ENCODE peak calls at places on chromosomes 13 and 19, in four cellular contexts. One of them, this sample, is unnamed.
A peak's percentile ranks its signal among the peaks of the same experiment; 100 is the strongest.

GRCh38 chr19:58182577-58182988 is 278 bp upstream of the ZNF274 start:
- DNase-seq in PC-3: no peak
- DNase-seq in A673: peak; percentile 90
- DNase-seq in CD4-positive, alpha-beta memory T cell: no peak
- DNase-seq in this sample: no peak

GRCh38 chr19:1527650-1528309 is 3.9 kb downstream of the PLK5 start:
- DNase-seq in A673: no peak
- DNase-seq in CD4-positive, alpha-beta memory T cell: no peak
- DNase-seq in PC-3: no peak
- DNase-seq in this sample: no peak

GRCh38 chr13:62997038-62997619 is 1581.5 kb upstream of the PCDH20 start:
- DNase-seq in CD4-positive, alpha-beta memory T cell: no peak
- DNase-seq in PC-3: no peak
- DNase-seq in A673: no peak
- DNase-seq in this sample: no peak

GRCh38 chr19:13399746-13400145 is 106.5 kb downstream of the CACNA1A start:
- DNase-seq in A673: no peak
- DNase-seq in PC-3: no peak
- DNase-seq in CD4-positive, alpha-beta memory T cell: no peak
- DNase-seq in this sample: no peak

GRCh38 chr19:53511933-53512374 is 26.0 kb upstream of the ZNF331 start:
- DNase-seq in PC-3: peak; percentile 63
- DNase-seq in CD4-positive, alpha-beta memory T cell: peak; percentile 46
- DNase-seq in A673: peak; percentile 60
- DNase-seq in this sample: peak; percentile 28

GRCh38 chr19:45972081-45972943 is 1.4 kb downstream of the NOVA2 start:
- DNase-seq in PC-3: no peak
- DNase-seq in A673: no peak
- DNase-seq in CD4-positive, alpha-beta memory T cell: peak; percentile 37
- DNase-seq in this sample: peak; percentile 32

GRCh38 chr13:46992383-46992952 is 95.6 kb upstream of the HTR2A start:
- DNase-seq in A673: peak; percentile 45
- DNase-seq in CD4-positive, alpha-beta memory T cell: no peak
- DNase-seq in PC-3: peak; percentile 41
- DNase-seq in this sample: no peak

GRCh38 chr19:33390120-33390907 is 16.8 kb downstream of the CEBPG start:
- DNase-seq in A673: no peak
- DNase-seq in CD4-positive, alpha-beta memory T cell: no peak
- DNase-seq in PC-3: no peak
- DNase-seq in this sample: no peak

GRCh38 chr13:82850644-82851043 is 1031.6 kb downstream of the SLITRK1 start:
- DNase-seq in A673: no peak
- DNase-seq in CD4-positive, alpha-beta memory T cell: no peak
- DNase-seq in PC-3: no peak
- DNase-seq in this sample: no peak

GRCh38 chr19:39796000-39796498 is 17.4 kb downstream of the LEUTX start:
- DNase-seq in CD4-positive, alpha-beta memory T cell: no peak
- DNase-seq in PC-3: no peak
- DNase-seq in A673: no peak
- DNase-seq in this sample: no peak

GRCh38 chr19:38277969-38278680 is 13.8 kb downstream of the SPINT2 start:
- DNase-seq in A673: no peak
- DNase-seq in CD4-positive, alpha-beta memory T cell: no peak
- DNase-seq in PC-3: peak; percentile 17
- DNase-seq in this sample: no peak

DNA sequence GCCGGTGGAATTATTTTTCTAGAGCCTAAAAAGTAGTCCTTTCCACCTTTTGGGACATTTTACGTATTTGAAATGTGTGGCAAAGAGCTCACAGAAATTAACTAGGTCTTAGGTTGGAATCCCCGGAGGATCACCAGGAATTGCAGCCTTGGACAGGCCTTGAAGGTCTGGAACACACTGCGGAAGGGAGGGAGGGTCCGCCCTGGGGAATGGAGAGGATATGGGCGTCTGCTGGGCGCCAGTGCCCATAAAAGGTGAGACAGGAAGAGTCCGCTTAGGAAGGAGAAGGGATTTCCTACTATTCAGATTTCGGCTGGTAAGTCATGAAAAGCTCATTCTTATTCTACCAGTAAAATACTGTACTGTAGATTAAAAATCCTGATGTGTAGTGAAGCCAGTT is 111.9 kb downstream of the COL4A2 start:
- DNase-seq in CD4-positive, alpha-beta memory T cell: no peak
- DNase-seq in A673: no peak
- DNase-seq in PC-3: no peak
- DNase-seq in this sample: no peak
- H3K27ac ChIP-seq in CD4-positive, alpha-beta memory T cell: no peak overlapping the region
- H3K27ac ChIP-seq in A673: no peak overlapping the region
- H3K27ac ChIP-seq in PC-3: no peak overlapping the region
- H3K27ac ChIP-seq in this sample: no peak overlapping the region

GRCh38 chr13:112716461-112716820 is 26.6 kb downstream of the ATP11A start:
- DNase-seq in A673: no peak
- DNase-seq in CD4-positive, alpha-beta memory T cell: no peak
- DNase-seq in PC-3: no peak
- DNase-seq in this sample: no peak

GRCh38 chr13:112713517-112714253 is 23.8 kb downstream of the ATP11A start:
- DNase-seq in PC-3: no peak
- DNase-seq in CD4-positive, alpha-beta memory T cell: no peak
- DNase-seq in A673: no peak
- DNase-seq in this sample: no peak

GRCh38 chr13:112714366-112714765 is 24.5 kb downstream of the ATP11A start:
- DNase-seq in A673: no peak
- DNase-seq in CD4-positive, alpha-beta memory T cell: no peak
- DNase-seq in PC-3: no peak
- DNase-seq in this sample: no peak

GRCh38 chr13:112715715-112716460 is 26.1 kb downstream of the ATP11A start:
- DNase-seq in CD4-positive, alpha-beta memory T cell: no peak
- DNase-seq in PC-3: no peak
- DNase-seq in A673: no peak
- DNase-seq in this sample: no peak

GRCh38 chr13:112714772-112715569 is 25.1 kb downstream of the ATP11A start:
- DNase-seq in A673: no peak
- DNase-seq in CD4-positive, alpha-beta memory T cell: no peak
- DNase-seq in PC-3: no peak
- DNase-seq in this sample: no peak
- H3K36me3 ChIP-seq in A673: no peaks in the 10 kb centered on the region
- H3K36me3 ChIP-seq in CD4-positive, alpha-beta memory T cell: no peaks in the 10 kb centered on the region
- H3K36me3 ChIP-seq in PC-3: no peaks in the 10 kb centered on the region
- H3K36me3 ChIP-seq in this sample: no peaks in the 10 kb centered on the region

DNA sequence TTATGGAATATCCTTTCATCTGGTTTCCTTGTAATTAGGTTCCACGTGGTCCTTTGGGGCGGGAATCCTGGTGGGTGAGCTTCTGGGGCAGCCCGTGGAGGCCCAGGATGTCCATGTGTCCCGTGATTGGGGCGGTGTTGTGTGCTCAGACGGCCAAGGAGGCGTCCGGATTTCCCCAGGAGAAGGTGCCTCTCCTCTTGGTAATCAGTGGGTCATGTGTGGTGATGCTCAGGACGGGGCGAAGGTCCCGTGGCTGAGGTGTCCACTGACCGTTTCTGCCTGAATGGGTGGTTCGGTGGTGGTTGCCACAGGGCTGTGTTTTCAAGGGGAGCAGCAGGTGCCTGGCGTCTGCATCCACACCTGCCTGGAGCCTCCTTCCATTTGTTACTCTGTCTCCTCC is 52.2 kb upstream of the F7 start:
- DNase-seq in PC-3: no peak
- DNase-seq in CD4-positive, alpha-beta memory T cell: no peak
- DNase-seq in A673: no peak
- DNase-seq in this sample: no peak
- H3K27ac ChIP-seq in PC-3: no peak overlapping the region
- H3K27ac ChIP-seq in CD4-positive, alpha-beta memory T cell: no peak overlapping the region
- H3K27ac ChIP-seq in A673: no peak overlapping the region
- H3K27ac ChIP-seq in this sample: no peak overlapping the region

GRCh38 chr19:4113398-4114088 is 10.4 kb downstream of the MAP2K2 start:
- DNase-seq in PC-3: no peak
- DNase-seq in CD4-positive, alpha-beta memory T cell: no peak
- DNase-seq in A673: no peak
- DNase-seq in this sample: no peak
- H3K36me3 ChIP-seq in PC-3: peaks cover 2% of the 10 kb centered on the region
- H3K36me3 ChIP-seq in CD4-positive, alpha-beta memory T cell: peaks cover 16% of the 10 kb centered on the region
- H3K36me3 ChIP-seq in A673: peaks cover 78% of the 10 kb centered on the region
- H3K36me3 ChIP-seq in this sample: peaks cover 58% of the 10 kb centered on the region

GRCh38 chr13:43687038-43687437 is 99.7 kb downstream of the ENOX1 start:
- DNase-seq in PC-3: peak; percentile 11
- DNase-seq in A673: no peak
- DNase-seq in CD4-positive, alpha-beta memory T cell: no peak
- DNase-seq in this sample: no peak

GRCh38 chr13:43688230-43688907 is 98.4 kb downstream of the ENOX1 start:
- DNase-seq in A673: no peak
- DNase-seq in PC-3: no peak
- DNase-seq in CD4-positive, alpha-beta memory T cell: no peak
- DNase-seq in this sample: no peak

GRCh38 chr13:43682698-43683097 is 104.1 kb downstream of the ENOX1 start:
- DNase-seq in CD4-positive, alpha-beta memory T cell: no peak
- DNase-seq in A673: no peak
- DNase-seq in PC-3: no peak
- DNase-seq in this sample: no peak

GRCh38 chr13:43686557-43686956 is 100.2 kb downstream of the ENOX1 start:
- DNase-seq in A673: peak; percentile 65
- DNase-seq in CD4-positive, alpha-beta memory T cell: no peak
- DNase-seq in PC-3: peak; percentile 59
- DNase-seq in this sample: no peak

DNA sequence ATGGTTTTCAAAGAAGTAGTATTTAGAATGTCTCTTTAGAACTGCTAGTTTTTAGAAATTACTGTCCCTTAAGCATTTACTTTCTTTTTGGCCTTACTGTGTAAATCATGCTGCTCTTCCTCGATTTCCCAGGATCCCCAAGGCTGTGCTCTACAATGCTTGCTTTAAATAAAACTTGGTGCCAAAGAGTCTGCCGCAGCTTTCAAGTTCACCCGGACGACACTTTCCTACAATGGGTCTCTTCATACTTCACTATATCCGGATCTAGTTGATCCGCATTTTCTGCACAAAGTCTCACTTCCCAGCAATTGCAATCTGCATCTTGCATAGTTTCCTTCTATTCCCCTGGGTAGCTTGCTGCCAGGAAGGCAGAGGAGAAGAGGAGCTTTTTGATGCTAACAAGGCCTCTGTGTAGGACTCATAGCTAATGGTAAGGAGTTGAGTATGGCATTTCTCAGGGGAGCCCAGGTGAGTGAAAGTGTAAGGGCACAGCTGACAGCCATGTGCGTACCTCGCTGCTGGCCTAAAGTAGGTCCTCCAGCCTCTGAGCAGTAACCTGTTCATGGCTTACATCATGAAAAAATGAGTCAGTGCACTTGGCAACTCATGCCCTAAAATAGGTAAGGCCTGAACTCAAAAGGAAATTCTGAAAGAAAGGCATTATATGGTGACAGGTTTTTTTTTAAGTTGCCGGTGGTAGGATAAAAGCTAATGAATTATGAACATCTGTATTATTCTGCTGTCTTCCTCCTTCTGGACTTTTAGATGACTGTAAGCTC is 101.6 kb downstream of the ENOX1 start:
- DNase-seq in A673: no peak
- DNase-seq in PC-3: peak; percentile 21
- DNase-seq in CD4-positive, alpha-beta memory T cell: no peak
- DNase-seq in this sample: no peak
- H3K27ac ChIP-seq in A673: no peak overlapping the region
- H3K27ac ChIP-seq in PC-3: no peak overlapping the region
- H3K27ac ChIP-seq in CD4-positive, alpha-beta memory T cell: no peak overlapping the region
- H3K27ac ChIP-seq in this sample: no peak overlapping the region

DNA sequence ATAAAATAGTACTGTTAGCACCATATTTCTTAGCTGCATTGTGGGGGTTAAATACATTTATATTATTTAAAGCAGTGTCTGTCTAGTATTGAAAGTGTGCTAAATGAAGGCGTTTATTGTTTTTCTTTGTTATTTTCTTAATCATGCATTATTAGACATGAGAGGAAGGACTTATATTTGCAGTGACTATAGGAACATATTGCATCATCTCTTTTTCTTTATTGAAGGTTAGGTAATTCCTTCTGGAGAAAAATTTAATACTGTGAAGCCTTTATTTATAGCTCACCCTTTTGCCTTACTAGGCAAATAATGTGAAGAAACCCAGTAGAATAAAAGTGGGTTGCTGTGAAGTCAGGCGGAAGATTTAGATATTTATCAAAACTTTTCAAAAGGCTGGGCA is 78.9 kb upstream of the ZNF420 start:
- DNase-seq in CD4-positive, alpha-beta memory T cell: no peak
- DNase-seq in A673: no peak
- DNase-seq in PC-3: no peak
- DNase-seq in this sample: no peak
- H3K36me3 ChIP-seq in CD4-positive, alpha-beta memory T cell: peaks cover 18% of the 10 kb centered on the region
- H3K36me3 ChIP-seq in A673: no peaks in the 10 kb centered on the region
- H3K36me3 ChIP-seq in PC-3: no peaks in the 10 kb centered on the region
- H3K36me3 ChIP-seq in this sample: peaks cover 31% of the 10 kb centered on the region

GRCh38 chr19:6590458-6591319 is at the start of gene CD70:
- DNase-seq in PC-3: no peak
- DNase-seq in CD4-positive, alpha-beta memory T cell: peak; percentile 37
- DNase-seq in A673: peak; percentile 74
- DNase-seq in this sample: peak; percentile 16
- H3K27ac ChIP-seq in PC-3: no peak within 1 kb of the TSS
- H3K27ac ChIP-seq in CD4-positive, alpha-beta memory T cell: no peak within 1 kb of the TSS
- H3K27ac ChIP-seq in A673: no peak within 1 kb of the TSS
- H3K27ac ChIP-seq in this sample: no peak within 1 kb of the TSS

GRCh38 chr19:49104229-49104864 is 9.8 kb upstream of the LIN7B start:
- DNase-seq in CD4-positive, alpha-beta memory T cell: no peak
- DNase-seq in A673: no peak
- DNase-seq in PC-3: no peak
- DNase-seq in this sample: no peak
- H3K36me3 ChIP-seq in CD4-positive, alpha-beta memory T cell: peaks cover 68% of the 10 kb centered on the region
- H3K36me3 ChIP-seq in A673: peaks cover 94% of the 10 kb centered on the region
- H3K36me3 ChIP-seq in PC-3: peaks cover 40% of the 10 kb centered on the region
- H3K36me3 ChIP-seq in this sample: peaks cover 98% of the 10 kb centered on the region

GRCh38 chr13:43335669-43336068 is 312.3 kb downstream of the DNAJC15 start:
- DNase-seq in CD4-positive, alpha-beta memory T cell: no peak
- DNase-seq in PC-3: no peak
- DNase-seq in A673: no peak
- DNase-seq in this sample: no peak

GRCh38 chr13:43328907-43329306 is 305.5 kb downstream of the DNAJC15 start:
- DNase-seq in A673: no peak
- DNase-seq in CD4-positive, alpha-beta memory T cell: no peak
- DNase-seq in PC-3: no peak
- DNase-seq in this sample: no peak

GRCh38 chr13:43329702-43330101 is 306.3 kb downstream of the DNAJC15 start:
- DNase-seq in CD4-positive, alpha-beta memory T cell: no peak
- DNase-seq in PC-3: no peak
- DNase-seq in A673: no peak
- DNase-seq in this sample: no peak

GRCh38 chr13:43333176-43333575 is 309.8 kb downstream of the DNAJC15 start:
- DNase-seq in A673: no peak
- DNase-seq in PC-3: no peak
- DNase-seq in CD4-positive, alpha-beta memory T cell: no peak
- DNase-seq in this sample: no peak

DNA sequence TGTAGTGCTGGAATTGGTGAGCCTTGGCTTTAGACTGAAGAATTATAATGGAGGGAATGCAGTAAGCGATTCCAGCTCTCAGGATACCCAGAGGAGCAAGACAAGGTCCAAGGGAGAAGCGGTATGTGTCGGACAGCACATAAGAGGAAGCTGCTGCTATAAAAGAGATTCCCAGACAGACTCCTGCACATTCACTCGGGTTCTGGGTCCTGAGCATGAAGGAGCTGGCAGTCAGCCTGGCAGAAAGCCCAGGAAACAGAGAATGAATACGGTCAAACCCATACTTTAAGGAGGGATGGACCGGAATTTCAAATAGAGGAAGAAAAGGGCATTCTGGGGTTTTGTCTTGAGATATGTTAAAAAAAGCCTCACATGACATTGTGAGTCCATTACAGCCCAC is 308.3 kb downstream of the DNAJC15 start:
- DNase-seq in PC-3: no peak
- DNase-seq in CD4-positive, alpha-beta memory T cell: no peak
- DNase-seq in A673: peak; percentile 35
- DNase-seq in this sample: no peak
- H3K27ac ChIP-seq in PC-3: no peak overlapping the region
- H3K27ac ChIP-seq in CD4-positive, alpha-beta memory T cell: no peak overlapping the region
- H3K27ac ChIP-seq in A673: no peak overlapping the region
- H3K27ac ChIP-seq in this sample: no peak overlapping the region